ENCODE peak calls at places on chromosomes 16 and 17, in ten cellular contexts. K is OCI-M1; F is Daoy; P is foreskin fibroblast; Z is choroid plexus epithelial cell; E is NCI-H460; S is left cardiac atrium; L is T1000; X is epithelial cell of prostate; T is effector memory CD4-positive, alpha-beta T cell. G is an unnamed sample.

GRCh38 chr16:5296163-5296562 is 198.6 kb upstream of the EEF2KMT start:
- DNase-seq in F (no peak), K (no peak), Z (no peak), X (no peak), S (no peak), P (no peak), T (no peak), E (no peak), L (no peak), G (no peak)

GRCh38 chr17:57380055-57380356 is 123.7 kb downstream of the MSI2 start:
- DNase-seq in E (no peak), X (no peak), L (no peak), F (no peak), Z (no peak), S (no peak), P (no peak), T (no peak), K (no peak), G (no peak)

GRCh38 chr16:64948056-64948455 is 173.8 kb downstream of the CDH11 start:
- DNase-seq in K (no peak), X (no peak), T (no peak), Z (no peak), L (no peak), S (no peak), P (no peak), E (no peak), F (no peak), G (no peak)

GRCh38 chr17:8798176-8799000 is 777 bp downstream of the MFSD6L start:
- DNase-seq in X (no peak), L (no peak), S (no peak), K (no peak), F (no peak), E (no peak), T (no peak), P (no peak), Z (no peak), G (no peak)

GRCh38 chr17:34254651-34255380 is at the start of gene CCL2:
- DNase-seq in S (peak; percentile 84), F (peak; percentile 95), P (peak; percentile 62), K (peak; percentile 67), E (no peak), T (no peak), Z (peak; percentile 71), X (no peak), L (no peak), G (peak; percentile 28)

GRCh38 chr16:72404299-72404698 is 232.3 kb upstream of the PMFBP1 start:
- DNase-seq in T (no peak), Z (no peak), X (peak; percentile 5), E (no peak), P (peak; percentile 52), S (no peak), F (no peak), L (no peak), K (no peak), G (no peak)

GRCh38 chr16:51939371-51940005 is 607.5 kb downstream of the TOX3 start:
- DNase-seq in X (no peak), Z (no peak), K (no peak), E (no peak), F (no peak), P (no peak), T (no peak), L (no peak), S (no peak), G (no peak)

GRCh38 chr17:72030067-72030899 is 90.5 kb upstream of the SOX9 start:
- DNase-seq in P (peak; percentile 40), L (no peak), X (no peak), E (peak; percentile 67), F (peak; percentile 85), K (no peak), S (peak; percentile 32), Z (peak; percentile 60), T (no peak), G (peak; percentile 17)

GRCh38 chr17:13525876-13526275 is 75.9 kb downstream of the HS3ST3A1 start:
- DNase-seq in P (no peak), K (no peak), L (no peak), S (no peak), E (no peak), F (no peak), T (no peak), X (no peak), Z (no peak), G (no peak)

GRCh38 chr17:75173526-75173925 is 9.2 kb downstream of the SUMO2 start:
- DNase-seq in K (no peak), F (no peak), Z (no peak), P (no peak), E (no peak), L (no peak), T (no peak), S (no peak), X (no peak), G (no peak)

GRCh38 chr17:83099570-83100181 is 20.3 kb downstream of the METRNL start:
- DNase-seq in E (no peak), P (no peak), K (no peak), X (no peak), L (no peak), Z (peak; percentile 37), S (no peak), T (no peak), F (no peak), G (peak; percentile 11)

GRCh38 chr17:4247981-4248388 is 15.8 kb downstream of the ANKFY1 start:
- DNase-seq in P (no peak), X (peak; percentile 86), Z (peak; percentile 12), F (no peak), S (no peak), E (no peak), T (no peak), L (no peak), K (no peak), G (no peak)

GRCh38 chr17:28896491-28896883 is 1.0 kb downstream of the FLOT2 start:
- DNase-seq in K (no peak), E (no peak), T (no peak), L (no peak), F (no peak), Z (no peak), P (no peak), S (no peak), X (no peak), G (no peak)

GRCh38 chr17:83187782-83188311 is 108.4 kb downstream of the METRNL start:
- DNase-seq in S (no peak), X (no peak), E (no peak), L (no peak), T (no peak), K (no peak), P (no peak), Z (no peak), F (no peak), G (no peak)

GRCh38 chr16:57985204-57986121 is 14.5 kb upstream of the CNGB1 start:
- DNase-seq in X (no peak), T (no peak), P (no peak), E (no peak), Z (no peak), S (no peak), F (no peak), K (no peak), L (no peak), G (no peak)

GRCh38 chr17:11144358-11145233 is 96.4 kb upstream of the SHISA6 start:
- DNase-seq in E (peak; percentile 40), X (peak; percentile 31), T (no peak), S (peak; percentile 31), L (no peak), F (peak; percentile 37), Z (peak; percentile 5), K (peak; percentile 25), P (no peak), G (peak; percentile 10)

GRCh38 chr17:3890082-3890892 is 2.6 kb downstream of the CAMKK1 start:
- DNase-seq in S (peak; percentile 79), K (no peak), E (peak; percentile 91), F (peak; percentile 99), T (no peak), Z (peak; percentile 79), P (peak; percentile 95), L (peak; percentile 94), X (peak; percentile 29), G (no peak)

GRCh38 chr17:82315703-82316358 is 1.6 kb downstream of the CD7 start:
- DNase-seq in T (no peak), E (no peak), L (no peak), K (no peak), X (no peak), F (no peak), P (no peak), Z (no peak), S (no peak), G (no peak)

GRCh38 chr16:69073181-69073669 is 32.2 kb upstream of the HAS3 start:
- DNase-seq in K (no peak), X (peak; percentile 88), E (peak; percentile 18), F (peak; percentile 92), P (peak; percentile 70), T (no peak), L (peak; percentile 70), S (no peak), Z (peak; percentile 79), G (no peak)

GRCh38 chr17:77772461-77772897 is 186.0 kb upstream of the TNRC6C start:
- DNase-seq in L (no peak), T (peak; percentile 45), E (peak; percentile 60), X (no peak), P (no peak), S (peak; percentile 69), K (peak; percentile 71), Z (peak; percentile 56), F (peak; percentile 89), G (no peak)

GRCh38 chr16:14061732-14062259 is 9.3 kb upstream of the MRTFB start:
- DNase-seq in Z (no peak), E (no peak), T (no peak), F (no peak), L (no peak), K (no peak), S (no peak), X (no peak), P (no peak), G (no peak)

GRCh38 chr16:1428511-1428910 is 2.4 kb upstream of the PERCC1 start:
- DNase-seq in L (no peak), E (no peak), S (no peak), X (no peak), T (no peak), K (peak; percentile 68), P (no peak), F (peak; percentile 51), Z (peak; percentile 27), G (no peak)

GRCh38 chr16:57513371-57514102 is 22.8 kb downstream of the CCDC102A start:
- DNase-seq in E (no peak), S (no peak), F (no peak), T (no peak), P (no peak), K (no peak), L (no peak), X (no peak), Z (no peak), G (no peak)